ENCODE peak calls at places on chromosomes 4 and X, in four cellular contexts. One of them, this sample, is unnamed.

GRCh38 chr4:145828802-145829485 is 109.7 kb downstream of the ZNF827 start:
- DNase-seq in D721Med: no peak
- DNase-seq in stimulated activated CD8-positive, alpha-beta memory T cell treated with anti-CD3 and anti-CD28 coated beads, Interleukin-7, amount 100 ng/mL, for 1 hour: no peak
- DNase-seq in left ventricle myocardium inferior: no peak
- DNase-seq in this sample: no peak

GRCh38 chrX:68947882-68948605 is 119.2 kb downstream of the EFNB1 start:
- DNase-seq in D721Med: no peak
- DNase-seq in left ventricle myocardium inferior: no peak
- DNase-seq in stimulated activated CD8-positive, alpha-beta memory T cell treated with anti-CD3 and anti-CD28 coated beads, Interleukin-7, amount 100 ng/mL, for 1 hour: no peak
- DNase-seq in this sample: no peak

GRCh38 chr4:2942037-2942531 is 21.1 kb downstream of the NOP14 start:
- DNase-seq in D721Med: peak; percentile 15
- DNase-seq in left ventricle myocardium inferior: no peak
- DNase-seq in stimulated activated CD8-positive, alpha-beta memory T cell treated with anti-CD3 and anti-CD28 coated beads, Interleukin-7, amount 100 ng/mL, for 1 hour: no peak
- DNase-seq in this sample: no peak

GRCh38 chrX:151082077-151082948 is 94.1 kb upstream of the GPR50 start:
- DNase-seq in stimulated activated CD8-positive, alpha-beta memory T cell treated with anti-CD3 and anti-CD28 coated beads, Interleukin-7, amount 100 ng/mL, for 1 hour: peak; percentile 26
- DNase-seq in D721Med: peak; percentile 34
- DNase-seq in left ventricle myocardium inferior: peak; percentile 53
- DNase-seq in this sample: peak; percentile 33

GRCh38 chrX:38891641-38892413 is 90.6 kb downstream of the MID1IP1 start:
- DNase-seq in left ventricle myocardium inferior: no peak
- DNase-seq in D721Med: no peak
- DNase-seq in stimulated activated CD8-positive, alpha-beta memory T cell treated with anti-CD3 and anti-CD28 coated beads, Interleukin-7, amount 100 ng/mL, for 1 hour: no peak
- DNase-seq in this sample: no peak

GRCh38 chr4:101667348-101667747 is 123.2 kb upstream of the BANK1 start:
- DNase-seq in stimulated activated CD8-positive, alpha-beta memory T cell treated with anti-CD3 and anti-CD28 coated beads, Interleukin-7, amount 100 ng/mL, for 1 hour: no peak
- DNase-seq in D721Med: no peak
- DNase-seq in left ventricle myocardium inferior: no peak
- DNase-seq in this sample: no peak

GRCh38 chr4:86117781-86118302 is 242.0 kb downstream of the MAPK10 start:
- DNase-seq in stimulated activated CD8-positive, alpha-beta memory T cell treated with anti-CD3 and anti-CD28 coated beads, Interleukin-7, amount 100 ng/mL, for 1 hour: no peak
- DNase-seq in left ventricle myocardium inferior: no peak
- DNase-seq in D721Med: no peak
- DNase-seq in this sample: no peak

GRCh38 chr4:8912506-8912905 is 40.9 kb upstream of the HMX1 start:
- DNase-seq in stimulated activated CD8-positive, alpha-beta memory T cell treated with anti-CD3 and anti-CD28 coated beads, Interleukin-7, amount 100 ng/mL, for 1 hour: no peak
- DNase-seq in left ventricle myocardium inferior: no peak
- DNase-seq in D721Med: no peak
- DNase-seq in this sample: no peak

GRCh38 chr4:52941450-52941849 is 79.3 kb downstream of the RASL11B start:
- DNase-seq in stimulated activated CD8-positive, alpha-beta memory T cell treated with anti-CD3 and anti-CD28 coated beads, Interleukin-7, amount 100 ng/mL, for 1 hour: no peak
- DNase-seq in D721Med: no peak
- DNase-seq in left ventricle myocardium inferior: no peak
- DNase-seq in this sample: no peak

GRCh38 chr4:178976861-178977260 is 1534.6 kb upstream of the AGA start:
- DNase-seq in stimulated activated CD8-positive, alpha-beta memory T cell treated with anti-CD3 and anti-CD28 coated beads, Interleukin-7, amount 100 ng/mL, for 1 hour: no peak
- DNase-seq in D721Med: no peak
- DNase-seq in left ventricle myocardium inferior: no peak
- DNase-seq in this sample: no peak

GRCh38 chrX:16212436-16212835 is 45.2 kb downstream of the MAGEB17 start:
- DNase-seq in left ventricle myocardium inferior: no peak
- DNase-seq in D721Med: no peak
- DNase-seq in stimulated activated CD8-positive, alpha-beta memory T cell treated with anti-CD3 and anti-CD28 coated beads, Interleukin-7, amount 100 ng/mL, for 1 hour: no peak
- DNase-seq in this sample: no peak